ENCODE peak calls at places on chromosomes 1 and 21, in five cellular contexts. U is WTC11, V is GM12878, F is K562, J is HepG2. W is an unnamed sample.

GRCh38 chr1:161427733-161428516 is 60.2 kb upstream of the CFAP126 start:
- DNase-seq in J (peak), U (peak), V (peak), F (peak), W (peak)

GRCh38 chr1:55211456-55211855 is 3.7 kb downstream of the USP24 start:
- DNase-seq in V (no peak), F (no peak), J (peak), U (no peak), W (no peak)

GRCh38 chr1:4716406-4716805 is 62.0 kb downstream of the AJAP1 start:
- DNase-seq in J (no peak), U (no peak), V (no peak), F (no peak), W (no peak)

GRCh38 chr1:212712451-212713303 is 13.0 kb upstream of the BATF3 start:
- DNase-seq in U (no peak), V (no peak), J (no peak), F (no peak), W (no peak)

GRCh38 chr1:12305377-12305776 is 75.5 kb downstream of the VPS13D start:
- DNase-seq in V (no peak), J (no peak), F (no peak), U (no peak), W (no peak)

GRCh38 chr1:35587736-35588135 is 14.6 kb downstream of the TFAP2E start:
- DNase-seq in F (no peak), V (no peak), U (no peak), J (no peak), W (no peak)

GRCh38 chr1:233183226-233184020 is 112.1 kb downstream of the PCNX2 start:
- DNase-seq in J (no peak), F (no peak), U (no peak), V (no peak), W (no peak)

GRCh38 chr1:174998569-174999215 is 1.1 kb upstream of the CACYBP start:
- DNase-seq in V (peak), J (peak), U (no peak), F (peak), W (no peak)

GRCh38 chr1:151368000-151368744 is 4.3 kb downstream of the SELENBP1 start:
- DNase-seq in U (no peak), V (no peak), F (no peak), J (no peak), W (no peak)

GRCh38 chr1:55974714-55975441 is 604.5 kb downstream of the PLPP3 start:
- DNase-seq in U (no peak), F (no peak), J (no peak), V (no peak), W (no peak)

GRCh38 chr1:31943546-31944184 is 5.5 kb upstream of the PTP4A2 start:
- DNase-seq in F (no peak), U (no peak), J (no peak), V (no peak), W (no peak)

GRCh38 chr21:43332872-43333300 is 94.0 kb downstream of the SIK1 start:
- DNase-seq in F (no peak), V (no peak), U (peak), J (no peak), W (no peak)

GRCh38 chr21:43667191-43667904 is 8.0 kb downstream of the RRP1B start:
- DNase-seq in F (no peak), U (no peak), V (no peak), J (no peak), W (no peak)

GRCh38 chr1:24203404-24203803 is 16.3 kb upstream of the IFNLR1 start:
- DNase-seq in U (no peak), J (no peak), F (no peak), V (no peak), W (no peak)

GRCh38 chr1:182860658-182861057 is 21.5 kb downstream of the DHX9 start:
- DNase-seq in V (no peak), J (no peak), F (no peak), U (no peak), W (no peak)

GRCh38 chr1:30749691-30750583 is 7.6 kb downstream of the LAPTM5 start:
- DNase-seq in V (no peak), J (no peak), U (no peak), F (no peak), W (no peak)

GRCh38 chr1:8349473-8349865 is 31.6 kb downstream of the SLC45A1 start:
- DNase-seq in U (no peak), J (no peak), F (no peak), V (no peak), W (no peak)

GRCh38 chr1:203046984-203047630 is 20.8 kb downstream of the PPFIA4 start:
- DNase-seq in V (no peak), J (no peak), F (no peak), U (no peak), W (no peak)

GRCh38 chr1:56627636-56628039 is 17.5 kb upstream of the PRKAA2 start:
- DNase-seq in U (no peak), J (peak), V (no peak), F (no peak), W (no peak)

GRCh38 chr1:234608720-234609527 is 1.1 kb downstream of the IRF2BP2 start:
- DNase-seq in F (peak), V (no peak), U (peak), J (no peak), W (peak)

GRCh38 chr1:234611153-234611798 is 1.3 kb upstream of the IRF2BP2 start:
- DNase-seq in J (peak), V (peak), U (no peak), F (no peak), W (peak)

GRCh38 chr1:234609528-234610042 is 393 bp downstream of the IRF2BP2 start:
- DNase-seq in J (no peak), V (no peak), F (peak), U (no peak), W (no peak)

GRCh38 chr1:234610582-234611152 is 689 bp upstream of the IRF2BP2 start:
- DNase-seq in F (peak), V (peak), U (peak), J (peak), W (peak)

DNA sequence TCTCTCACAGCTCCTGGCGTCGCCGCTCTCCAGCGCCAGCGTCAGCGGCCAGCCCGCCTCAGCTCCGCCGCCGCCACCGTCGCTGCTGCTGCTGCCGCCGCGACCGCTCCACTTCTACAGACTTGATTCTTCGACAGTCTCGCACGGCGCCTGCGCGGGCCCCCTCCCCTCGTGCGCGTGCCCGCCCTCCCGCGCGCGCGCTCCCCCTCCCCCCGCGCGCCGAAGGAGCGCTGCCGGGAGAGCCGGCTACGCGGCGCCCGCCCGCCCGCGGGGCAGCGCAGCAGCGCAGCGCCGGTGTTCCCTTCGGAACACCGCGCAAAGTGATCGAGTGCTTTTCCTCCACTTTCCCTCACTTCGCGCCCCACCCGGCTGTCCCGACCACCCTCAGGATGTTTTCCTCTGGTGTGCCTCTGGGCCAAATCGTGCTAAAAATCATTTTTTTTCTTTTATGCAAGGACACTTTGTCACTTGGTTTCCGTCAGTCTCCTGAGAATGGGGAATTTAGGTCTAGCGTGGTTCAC is at the start of gene IRF2BP2:
- DNase-seq in V (no peak), J (peak), F (peak), U (peak), W (no peak)
- TF ChIP-seq ATF2 in V (no peak), J (no peak), F (no peak), U (no peak), W (no peak)

GRCh38 chr1:14780271-14780670 is 181.8 kb downstream of the KAZN start:
- DNase-seq in V (no peak), U (no peak), F (peak), J (no peak), W (no peak)
- TF ChIP-seq ATF2 in V (no peak), U (no peak), F (no peak), J (no peak), W (no peak)

GRCh38 chr1:226562989-226563388 is 14.4 kb downstream of the STUM start:
- DNase-seq in V (no peak), J (no peak), F (no peak), U (no peak), W (no peak)

GRCh38 chr1:226553594-226554279 is 5.2 kb downstream of the STUM start:
- DNase-seq in U (no peak), V (no peak), F (peak), J (no peak), W (no peak)

GRCh38 chr1:226560243-226560642 is 11.7 kb downstream of the STUM start:
- DNase-seq in V (no peak), F (no peak), U (no peak), J (no peak), W (no peak)

GRCh38 chr1:226557424-226557823 is 8.9 kb downstream of the STUM start:
- DNase-seq in F (no peak), J (no peak), U (no peak), V (no peak), W (no peak)

DNA sequence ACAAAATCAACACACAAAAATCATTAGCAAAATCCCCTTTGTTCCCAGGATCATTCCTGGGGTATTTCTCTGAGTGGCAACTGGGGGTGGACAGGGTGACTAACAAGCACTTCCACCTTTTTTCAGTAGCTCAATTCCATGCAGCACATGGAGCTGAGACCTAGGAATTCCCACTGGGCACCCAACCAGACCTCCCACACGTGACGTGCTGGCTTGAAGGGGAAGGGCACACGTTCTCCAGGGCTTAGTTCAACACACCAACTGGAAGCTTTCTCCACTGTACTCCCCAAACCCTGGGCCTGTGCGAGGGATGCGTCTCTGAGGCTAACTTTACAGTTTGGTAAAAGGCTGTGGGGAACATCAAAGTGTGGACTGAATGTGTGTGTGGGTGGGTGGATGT is 9.7 kb downstream of the STUM start:
- DNase-seq in F (no peak), V (no peak), J (no peak), U (no peak), W (no peak)
- TF ChIP-seq ATF2 in F (no peak), V (no peak), J (no peak), U (no peak), W (no peak)

DNA sequence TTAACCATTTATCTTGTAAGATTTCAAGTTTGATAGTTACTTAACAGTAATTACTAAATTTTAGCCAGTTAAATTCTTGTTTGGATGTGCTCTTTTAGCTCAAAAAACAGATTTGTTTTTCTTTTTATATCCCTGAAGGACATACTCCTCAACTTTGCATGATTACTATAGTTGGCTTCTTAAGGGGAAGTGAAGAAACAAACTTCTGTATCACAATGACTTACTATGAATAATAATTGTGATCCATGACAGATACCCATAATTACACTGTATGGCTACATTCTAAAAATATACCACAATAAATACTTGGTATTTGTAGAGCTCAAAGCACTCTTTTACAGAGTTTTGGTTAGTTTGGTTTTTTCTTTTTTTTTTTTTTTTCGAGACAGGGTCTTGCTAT is 55.8 kb downstream of the IARS2 start:
- DNase-seq in J (no peak), F (no peak), V (no peak), U (no peak), W (no peak)
- TF ChIP-seq ATF2 in J (no peak), F (no peak), V (no peak), U (no peak), W (no peak)

GRCh38 chr1:6783221-6783620 is 2.0 kb upstream of the CAMTA1 start:
- DNase-seq in F (no peak), V (no peak), J (no peak), U (no peak), W (no peak)

GRCh38 chr1:6784560-6785317 is 515 bp upstream of the CAMTA1 start:
- DNase-seq in U (peak), F (peak), V (peak), J (peak), W (peak)

GRCh38 chr1:6783956-6784559 is 1.2 kb upstream of the CAMTA1 start:
- DNase-seq in V (no peak), U (no peak), F (no peak), J (no peak), W (no peak)

GRCh38 chr1:6785318-6785712 is at the start of gene CAMTA1:
- DNase-seq in U (no peak), F (no peak), V (no peak), J (no peak), W (peak)

GRCh38 chr1:6785721-6786505 is 659 bp downstream of the CAMTA1 start:
- DNase-seq in V (no peak), U (peak), J (no peak), F (peak), W (peak)
- TF ChIP-seq ATF2 in V (no peak), U (no peak), J (no peak), F (no peak), W (no peak)